ENCODE peak calls at places on chromosomes 2 and 18, in seven cellular contexts. M is anterior cingulate cortex; I is stimulated activated CD4-positive, alpha-beta T cell treated with anti-CD3 and anti-CD28 coated beads, Interleukin-2, amount 100 ng/mL, for 24 hours; W is omental fat pad; H is heart right ventricle; X is ascending aorta; O is lower lobe of right lung. R is an unnamed sample.

GRCh38 chr18:8260319-8260718 is 348.9 kb upstream of the RAB12 start:
- DNase-seq in I (no peak), W (no peak), H (no peak), X (no peak), M (no peak), O (no peak), R (no peak)

GRCh38 chr2:62363166-62363565 is 142.8 kb downstream of the TMEM17 start:
- DNase-seq in O (no peak), M (no peak), W (no peak), H (no peak), X (no peak), I (no peak), R (no peak)

GRCh38 chr2:9774266-9774665 is 69.0 kb upstream of the TAF1B start:
- DNase-seq in H (peak; percentile 69), I (no peak), W (no peak), M (no peak), O (peak; percentile 41), X (no peak), R (no peak)

GRCh38 chr2:38751847-38752410 is 768 bp upstream of the SRSF7 start:
- DNase-seq in O (no peak), H (no peak), M (no peak), W (no peak), I (no peak), X (no peak), R (no peak)

GRCh38 chr2:148524519-148524919 is 120.0 kb upstream of the EPC2 start:
- DNase-seq in X (no peak), O (no peak), I (peak; percentile 38), W (no peak), M (no peak), H (no peak), R (no peak)

GRCh38 chr2:180660207-180660606 is 320.2 kb upstream of the UBE2E3 start:
- DNase-seq in H (no peak), O (no peak), W (no peak), I (no peak), M (no peak), X (no peak), R (no peak)

GRCh38 chr2:181103659-181104058 is 123.3 kb downstream of the UBE2E3 start:
- DNase-seq in M (no peak), O (no peak), I (no peak), H (no peak), W (no peak), X (no peak), R (no peak)

GRCh38 chr2:131093066-131093842 is at the start of gene FAM168B:
- DNase-seq in I (peak; percentile 89), M (peak; percentile 86), H (peak; percentile 91), X (peak; percentile 91), O (peak; percentile 93), W (peak; percentile 55), R (peak; percentile 96)

GRCh38 chr18:37578886-37579513 is 13.4 kb upstream of the CELF4 start:
- DNase-seq in H (no peak), O (no peak), W (no peak), I (no peak), M (peak; percentile 62), X (no peak), R (no peak)

GRCh38 chr2:145827235-145827634 is 1307.3 kb upstream of the ZEB2 start:
- DNase-seq in I (no peak), X (no peak), H (no peak), M (no peak), O (no peak), W (no peak), R (no peak)

GRCh38 chr2:20613342-20613916 is 37.5 kb downstream of the HS1BP3 start:
- DNase-seq in W (no peak), I (no peak), O (peak; percentile 34), M (no peak), H (peak; percentile 24), X (peak; percentile 54), R (peak; percentile 52)

R was measured in posterior vena cava.